ENCODE peak calls at places on chromosomes 16 and 17, in six cellular contexts. I is HCT116, R is H9, E is A549, U is cardiac muscle cell, D is OCI-LY7. M is an unnamed sample.
A peak's percentile ranks its signal among the peaks of the same experiment; 100 is the strongest.

GRCh38 chr16:89368604-89369249 is 121.6 kb downstream of the ANKRD11 start:
- DNase-seq in E (no peak), U (no peak), I (no peak), R (no peak), D (no peak), M (no peak)

GRCh38 chr17:80427366-80428282 is 12.7 kb downstream of the ENDOV start:
- DNase-seq in D (no peak), U (no peak), E (no peak), I (no peak), R (peak; percentile 39), M (no peak)

GRCh38 chr16:84509032-84509950 is 4.8 kb upstream of the MEAK7 start:
- DNase-seq in I (no peak), E (no peak), R (no peak), D (no peak), U (no peak), M (no peak)

GRCh38 chr17:68172461-68172954 is 75.3 kb upstream of the AMZ2 start:
- DNase-seq in U (peak; percentile 66), E (peak; percentile 71), R (peak; percentile 82), D (peak; percentile 85), I (peak; percentile 63), M (peak; percentile 84)

GRCh38 chr17:60398227-60398959 is 6.5 kb upstream of the USP32 start:
- DNase-seq in R (no peak), U (no peak), D (peak; percentile 75), E (no peak), I (no peak), M (no peak)

GRCh38 chr16:56637814-56638750 is at the start of gene MT1A:
- DNase-seq in E (peak; percentile 40), I (no peak), U (peak; percentile 65), R (peak; percentile 78), D (no peak), M (peak; percentile 83)

GRCh38 chr16:3564130-3564888 is 12.9 kb downstream of the NLRC3 start:
- DNase-seq in I (no peak), E (no peak), D (no peak), R (no peak), U (no peak), M (no peak)

GRCh38 chr16:1723450-1724147 is 17.6 kb downstream of the MAPK8IP3 start:
- DNase-seq in E (peak; percentile 41), U (peak; percentile 51), I (no peak), D (peak; percentile 59), R (no peak), M (peak; percentile 65)

GRCh38 chr16:71937868-71938510 is 42.7 kb downstream of the IST1 start:
- DNase-seq in R (peak; percentile 35), U (no peak), I (no peak), D (no peak), E (no peak), M (no peak)

GRCh38 chr17:28763804-28764266 is 20.0 kb downstream of the TRAF4 start:
- DNase-seq in R (peak; percentile 66), I (peak; percentile 53), E (peak; percentile 78), U (peak; percentile 83), D (peak; percentile 84), M (peak; percentile 93)

GRCh38 chr17:70968302-70968701 is 799.0 kb downstream of the KCNJ2 start:
- DNase-seq in E (no peak), U (no peak), R (no peak), I (no peak), D (no peak), M (no peak)

GRCh38 chr17:36867716-36868115 is 69.6 kb upstream of the LHX1 start:
- DNase-seq in I (no peak), U (no peak), R (no peak), E (no peak), D (no peak), M (no peak)

GRCh38 chr16:2090819-2091721 is 43.3 kb downstream of the TSC2 start:
- DNase-seq in U (peak; percentile 55), D (peak; percentile 57), E (peak; percentile 66), I (peak; percentile 66), R (peak; percentile 91), M (peak; percentile 70)

DNA sequence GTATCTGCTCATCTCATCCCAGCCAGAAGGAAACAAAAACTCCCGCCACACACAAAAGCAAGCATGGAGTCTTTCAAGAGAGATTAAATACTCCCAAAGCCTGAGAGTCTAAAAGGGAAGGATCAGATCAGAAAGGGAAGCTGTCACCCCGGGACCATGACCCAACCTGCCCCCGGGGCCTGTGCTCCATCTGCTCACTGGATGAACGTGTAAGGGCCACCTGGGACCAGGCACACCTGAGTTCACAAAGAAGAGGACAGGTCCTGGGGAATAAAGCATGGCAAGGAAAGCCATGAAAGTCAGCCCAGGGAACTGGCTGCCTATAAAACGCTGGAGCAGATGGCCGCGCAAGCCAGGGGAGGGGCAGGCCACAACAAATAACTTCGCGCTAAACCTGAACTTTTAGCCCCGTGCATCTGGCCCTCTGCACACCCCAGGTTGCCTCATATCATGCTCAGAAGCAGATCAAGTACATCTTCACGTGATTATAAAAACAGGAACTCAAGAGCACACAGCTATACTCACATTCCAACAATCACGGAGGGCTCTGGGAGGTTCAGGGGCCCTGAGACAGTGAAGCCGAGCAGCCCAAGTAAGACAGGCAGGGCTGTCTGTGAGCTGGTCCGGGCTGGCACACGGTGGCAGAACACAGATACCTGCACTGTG is 3.4 kb downstream of the TMEM11 start:
- DNase-seq in E (no peak), R (no peak), U (no peak), D (no peak), I (no peak), M (no peak)
- H3K4me1 ChIP-seq in E (peaks cover 21% of the 10 kb centered on the region), R (peaks cover 2% of the 10 kb centered on the region), U (peaks cover 19% of the 10 kb centered on the region), D (peaks cover 26% of the 10 kb centered on the region), I (peaks cover 19% of the 10 kb centered on the region), M (peaks cover 59% of the 10 kb centered on the region)

GRCh38 chr17:50177983-50178834 is 12.4 kb downstream of the SGCA start:
- DNase-seq in D (peak; percentile 73), U (peak; percentile 92), R (peak; percentile 88), I (peak; percentile 90), E (peak; percentile 98), M (peak; percentile 73)
- TF ChIP-seq CTCF in D (peak; percentile 86), U (peak; percentile 70), R (peak; percentile 62), I (peak; percentile 96), E (peak; percentile 86), M (peak; percentile 24)

DNA sequence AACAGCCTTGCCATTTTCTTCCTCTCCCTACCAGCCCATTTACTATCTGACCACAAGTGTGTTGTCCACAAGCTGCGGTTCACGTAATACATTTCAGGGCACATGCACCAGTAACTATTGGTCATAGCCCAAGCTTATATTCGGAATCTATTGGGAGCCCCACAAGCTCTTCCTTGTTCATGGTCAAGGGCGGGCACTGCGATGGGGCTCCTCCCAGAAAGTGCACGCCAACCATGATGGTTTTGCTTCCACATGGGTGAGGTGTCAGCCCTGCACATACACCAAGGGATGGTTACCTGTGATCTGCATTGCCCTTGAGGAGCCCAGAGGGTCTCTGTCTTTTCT is 12.1 kb downstream of the THRA start:
- DNase-seq in R (no peak), I (no peak), U (peak; percentile 25), E (no peak), D (no peak), M (peak; percentile 55)
- H3K4me1 ChIP-seq in R (peaks cover 12% of the 10 kb centered on the region), I (peaks cover 57% of the 10 kb centered on the region), U (peaks cover 63% of the 10 kb centered on the region), E (peaks cover 64% of the 10 kb centered on the region), D (peaks cover 22% of the 10 kb centered on the region), M (peaks cover 69% of the 10 kb centered on the region)

GRCh38 chr16:23724438-23725131 is 11.6 kb upstream of the ERN2 start:
- DNase-seq in I (no peak), D (no peak), R (no peak), E (no peak), U (no peak), M (no peak)

GRCh38 chr16:23726710-23727109 is 13.7 kb upstream of the ERN2 start:
- DNase-seq in I (no peak), E (no peak), U (no peak), D (no peak), R (no peak), M (no peak)

GRCh38 chr16:23729503-23730424 is 16.7 kb upstream of the ERN2 start:
- DNase-seq in I (peak; percentile 31), R (peak; percentile 85), E (peak; percentile 42), D (no peak), U (peak; percentile 89), M (no peak)

GRCh38 chr16:23728112-23728477 is 15.1 kb upstream of the ERN2 start:
- DNase-seq in E (no peak), I (no peak), U (no peak), D (no peak), R (no peak), M (no peak)
- TF ChIP-seq CTCF in E (no peak), I (no peak), U (no peak), D (peak; percentile 11), R (peak; percentile 7), M (no peak)

GRCh38 chr17:17749921-17750320 is 68.7 kb downstream of the RAI1 start:
- DNase-seq in R (peak; percentile 98), U (peak; percentile 38), D (peak; percentile 86), I (peak; percentile 42), E (peak; percentile 75), M (peak; percentile 80)
- H3K4me1 ChIP-seq in R (peaks cover 11% of the 10 kb centered on the region), U (peaks cover 20% of the 10 kb centered on the region), D (peaks cover 65% of the 10 kb centered on the region), I (peaks cover 45% of the 10 kb centered on the region), E (peaks cover 38% of the 10 kb centered on the region), M (peaks cover 16% of the 10 kb centered on the region)

DNA sequence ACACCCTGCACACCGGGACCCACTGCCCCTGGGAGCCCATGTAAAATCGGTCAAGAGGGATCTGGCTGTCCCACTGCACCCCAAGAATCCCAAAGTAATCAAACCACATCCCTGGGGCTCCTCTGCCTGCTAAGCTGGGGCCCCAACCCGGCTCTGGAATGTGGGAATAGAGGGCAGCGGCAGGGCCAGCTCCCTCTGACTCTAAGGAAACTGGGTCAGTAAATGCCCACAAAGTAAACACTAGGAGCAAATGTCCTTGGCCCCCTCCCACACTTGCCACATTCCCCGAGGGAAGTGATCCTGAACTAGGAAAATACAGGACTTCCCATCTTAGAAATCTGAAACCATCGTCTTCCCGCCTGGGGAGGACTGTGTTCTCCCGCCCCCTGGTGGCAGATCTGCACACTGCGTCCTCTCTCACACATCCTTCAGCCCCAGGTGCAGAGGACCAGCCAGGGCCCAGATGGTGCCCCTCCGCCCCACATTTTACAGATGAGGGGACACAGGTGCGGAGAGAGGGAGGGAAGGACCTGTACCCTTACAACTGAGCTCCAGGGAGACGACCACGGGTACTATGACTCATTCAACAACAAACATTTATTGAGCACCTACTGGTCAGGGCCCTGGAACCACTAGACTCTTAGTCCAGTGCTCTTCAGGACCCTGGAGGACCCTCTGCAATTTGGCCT is 10.2 kb downstream of the P3H4 start:
- DNase-seq in D (peak; percentile 82), R (peak; percentile 92), E (peak; percentile 88), U (peak; percentile 82), I (peak; percentile 56), M (peak; percentile 89)
- TF ChIP-seq CTCF in D (peak; percentile 97), R (peak; percentile 98), E (peak; percentile 98), U (peak; percentile 94), I (peak; percentile 92), M (peak; percentile 98)